ENCODE peak calls at places on chromosomes 3 and 15, in four cellular contexts. N is AG09309, O is AG10803, I is H1. B is an unnamed sample.

GRCh38 chr3:72004749-72005292 is 219.9 kb upstream of the PROK2 start:
- DNase-seq in N (peak; percentile 59), O (peak; percentile 49), I (no peak), B (peak; percentile 83)

GRCh38 chr15:90822204-90822955 is 46.0 kb upstream of the FURIN start:
- DNase-seq in N (no peak), O (no peak), I (no peak), B (no peak)

GRCh38 chr15:51830279-51830806 is 890 bp downstream of the TMOD3 start:
- DNase-seq in N (no peak), O (peak; percentile 42), I (no peak), B (peak; percentile 45)

GRCh38 chr3:190019840-190020239 is 100.9 kb downstream of the P3H2 start:
- DNase-seq in N (no peak), O (no peak), I (no peak), B (no peak)

GRCh38 chr3:4584537-4585249 is 91.5 kb downstream of the ITPR1 start:
- DNase-seq in N (no peak), O (no peak), I (no peak), B (peak; percentile 45)

GRCh38 chr3:109910772-109911171 is 573.4 kb upstream of the DPPA4 start:
- DNase-seq in N (no peak), O (no peak), I (no peak), B (no peak)

GRCh38 chr3:112781611-112782010 is 65.1 kb downstream of the CD200R1L start:
- DNase-seq in N (no peak), O (no peak), I (no peak), B (peak; percentile 52)

GRCh38 chr3:13658681-13659080 is 109.8 kb downstream of the FBLN2 start:
- DNase-seq in N (no peak), O (no peak), I (no peak), B (no peak)

GRCh38 chr15:60126661-60127060 is 122.5 kb downstream of the FOXB1 start:
- DNase-seq in N (no peak), O (no peak), I (no peak), B (no peak)

GRCh38 chr3:120498947-120499346 is 48.2 kb upstream of the FSTL1 start:
- DNase-seq in N (peak; percentile 97), O (peak; percentile 99), I (no peak), B (peak; percentile 97)

GRCh38 chr3:186746008-186746407 is 28.8 kb downstream of the KNG1 start:
- DNase-seq in N (no peak), O (peak; percentile 83), I (peak; percentile 54), B (peak; percentile 86)

GRCh38 chr3:88336894-88337293 is 187.1 kb downstream of the C3orf38 start:
- DNase-seq in N (no peak), O (no peak), I (no peak), B (no peak)
- TF ChIP-seq CTCF in N (no peak), O (no peak), I (no peak), B (no peak)

DNA sequence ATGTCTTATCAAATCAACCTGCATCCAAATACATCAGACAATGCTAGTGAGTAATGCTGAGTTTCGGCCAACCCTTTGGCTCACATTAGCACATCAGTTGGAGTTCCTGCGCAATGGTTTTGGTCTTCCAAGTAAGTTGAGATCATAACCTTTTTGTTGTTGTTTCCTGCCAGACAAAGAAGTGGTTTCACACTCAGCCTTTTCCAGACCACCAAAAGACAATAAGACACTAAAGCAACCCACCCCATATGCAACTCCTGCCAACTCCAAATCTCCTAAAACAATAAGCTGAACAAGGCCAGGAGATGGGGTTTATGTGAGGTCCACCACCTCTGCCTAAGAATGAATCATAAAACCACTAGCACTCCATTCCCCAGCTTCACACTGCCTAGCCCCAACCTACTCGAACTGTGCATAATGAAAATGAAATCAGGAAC is 177.0 kb downstream of the ERC2 start:
- DNase-seq in N (no peak), O (peak; percentile 42), I (no peak), B (peak; percentile 95)
- H3K4me3 ChIP-seq in N (no peak overlapping the region), O (no peak overlapping the region), I (no peak overlapping the region), B (no peak overlapping the region)

GRCh38 chr3:144687862-144688261 is 716.2 kb downstream of the DIPK2A start:
- DNase-seq in N (no peak), O (no peak), I (no peak), B (peak; percentile 1)
- TF ChIP-seq CTCF in N (no peak), O (peak; percentile 8), I (peak; percentile 51), B (peak; percentile 7)

GRCh38 chr3:151708868-151709267 is 24.9 kb upstream of the AADACL2 start:
- DNase-seq in N (no peak), O (no peak), I (no peak), B (no peak)
- H3K4me3 ChIP-seq in N (no peak overlapping the region), O (no peak overlapping the region), I (no peak overlapping the region), B (no peak overlapping the region)

GRCh38 chr3:155847993-155848392 is 6.2 kb downstream of the SLC33A1 start:
- DNase-seq in N (no peak), O (no peak), I (no peak), B (no peak)
- TF ChIP-seq CTCF in N (no peak), O (no peak), I (no peak), B (no peak)

DNA sequence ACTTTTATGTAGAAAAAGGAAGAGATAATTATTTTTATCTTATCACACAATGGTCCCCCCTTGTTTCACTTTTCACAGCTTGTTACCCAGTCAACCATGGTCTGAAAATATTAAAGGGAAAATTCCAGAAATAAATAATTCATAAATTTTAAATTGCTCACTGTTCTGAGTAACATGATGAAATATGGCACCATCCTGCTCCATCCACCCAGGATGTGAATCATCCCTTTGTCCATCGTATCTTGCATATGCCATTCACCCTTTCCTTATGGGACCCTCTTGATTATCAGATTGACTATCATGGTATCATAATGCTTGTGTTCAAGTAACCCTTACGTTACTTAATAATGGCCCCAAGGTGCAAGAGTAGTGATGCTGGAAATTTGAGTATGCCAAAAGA is 43.7 kb downstream of the ANKRD28 start:
- DNase-seq in N (no peak), O (peak; percentile 43), I (no peak), B (peak; percentile 54)
- H3K4me3 ChIP-seq in N (no peak overlapping the region), O (no peak overlapping the region), I (no peak overlapping the region), B (no peak overlapping the region)

GRCh38 chr3:141302364-141303141 is 65.8 kb upstream of the ZBTB38 start:
- DNase-seq in N (peak; percentile 83), O (peak; percentile 86), I (no peak), B (peak; percentile 77)
- TF ChIP-seq CTCF in N (peak; percentile 37), O (peak; percentile 46), I (no peak), B (peak; percentile 32)

DNA sequence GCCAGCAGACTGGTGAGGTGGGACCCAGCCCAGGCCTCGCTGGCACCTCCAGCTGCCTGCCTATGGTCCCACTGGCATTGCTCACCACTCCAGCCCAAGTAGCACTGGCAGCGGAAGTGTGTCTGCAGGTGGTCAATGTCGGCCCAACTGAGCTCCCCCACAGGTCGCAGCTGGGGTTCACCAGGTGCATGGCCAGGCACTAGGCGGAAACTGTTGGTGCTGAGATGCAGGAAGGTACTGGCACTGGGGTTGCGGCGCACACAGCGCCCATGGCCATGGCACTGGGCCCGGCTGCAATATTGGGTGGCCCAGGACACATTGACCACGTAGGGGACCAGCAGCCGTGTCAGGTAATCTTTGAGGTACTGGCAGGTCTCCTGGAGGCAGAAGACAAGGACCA is 4.4 kb downstream of the HYAL2 start:
- DNase-seq in N (no peak), O (no peak), I (no peak), B (no peak)
- H3K4me3 ChIP-seq in N (no peak overlapping the region), O (no peak overlapping the region), I (no peak overlapping the region), B (no peak overlapping the region)

GRCh38 chr3:50090985-50091384 is 2.3 kb downstream of the RBM5 start:
- DNase-seq in N (no peak), O (no peak), I (no peak), B (no peak)

GRCh38 chr3:50088725-50089602 is at the start of gene RBM5:
- DNase-seq in N (peak; percentile 68), O (peak; percentile 92), I (peak; percentile 94), B (peak; percentile 91)

GRCh38 chr3:50095352-50095998 is 6.8 kb downstream of the RBM5 start:
- DNase-seq in N (no peak), O (no peak), I (no peak), B (peak; percentile 17)

GRCh38 chr3:50089603-50089945 is 855 bp downstream of the RBM5 start:
- DNase-seq in N (no peak), O (peak; percentile 28), I (no peak), B (peak; percentile 27)
- TF ChIP-seq CTCF in N (no peak), O (no peak), I (no peak), B (no peak)

GRCh38 chr3:106004137-106004600 is 135.4 kb upstream of the CBLB start:
- DNase-seq in N (no peak), O (peak; percentile 23), I (no peak), B (peak; percentile 92)
- H3K4me3 ChIP-seq in N (no peak overlapping the region), O (no peak overlapping the region), I (no peak overlapping the region), B (peak overlapping the region; percentile 22)

B was measured in fibroblast of the aortic adventitia.